ENCODE peak calls at places on chromosome 9, in eight cellular contexts. G is OCI-LY7; E is breast epithelium; A is endodermal cell; R is transverse colon; W is CD4-positive, alpha-beta T cell; Y is mesendoderm; P is left ventricle myocardium inferior. C is an unnamed sample.

GRCh38 chr9:33187519-33188218 is 20.5 kb upstream of the B4GALT1 start:
- DNase-seq in G (no peak), E (no peak), A (peak; percentile 75), R (no peak), W (no peak), Y (peak; percentile 55), P (peak; percentile 66), C (peak; percentile 53)

GRCh38 chr9:136429683-136430590 is 9.7 kb downstream of the INPP5E start:
- DNase-seq in G (no peak), E (no peak), A (no peak), R (no peak), W (no peak), Y (no peak), P (no peak), C (no peak)

GRCh38 chr9:84804948-84805694 is 135.6 kb downstream of the NTRK2 start:
- DNase-seq in G (no peak), E (no peak), A (no peak), R (no peak), W (no peak), Y (no peak), P (no peak), C (no peak)

GRCh38 chr9:32723801-32724200 is 59.5 kb upstream of the TMEM215 start:
- DNase-seq in G (no peak), E (no peak), A (no peak), R (no peak), W (no peak), Y (no peak), P (no peak), C (no peak)

GRCh38 chr9:107759009-107759822 is 269.6 kb upstream of the KLF4 start:
- DNase-seq in G (no peak), E (no peak), A (no peak), R (no peak), W (no peak), Y (no peak), P (no peak), C (no peak)

GRCh38 chr9:34568783-34569182 is 20.7 kb downstream of the CNTFR start:
- DNase-seq in G (no peak), E (no peak), A (no peak), R (no peak), W (no peak), Y (no peak), P (no peak), C (no peak)

GRCh38 chr9:107020040-107020530 is 157.1 kb downstream of the ZNF462 start:
- DNase-seq in G (peak; percentile 8), E (peak; percentile 55), A (peak; percentile 71), R (no peak), W (no peak), Y (peak; percentile 83), P (no peak), C (peak; percentile 80)

GRCh38 chr9:76020654-76021053 is 130.2 kb downstream of the PCSK5 start:
- DNase-seq in G (no peak), E (no peak), A (no peak), R (no peak), W (no peak), Y (no peak), P (no peak), C (no peak)

GRCh38 chr9:3758816-3759576 is 233.2 kb upstream of the RFX3 start:
- DNase-seq in G (no peak), E (no peak), A (no peak), R (no peak), W (no peak), Y (no peak), P (no peak), C (no peak)

GRCh38 chr9:136297016-136297691 is 6.7 kb downstream of the CCDC187 start:
- DNase-seq in G (no peak), E (no peak), A (no peak), R (peak; percentile 81), W (no peak), Y (no peak), P (no peak), C (peak; percentile 80)

GRCh38 chr9:112971415-112971814 is 40.6 kb downstream of the ZNF883 start:
- DNase-seq in G (peak; percentile 39), E (no peak), A (peak; percentile 78), R (peak; percentile 9), W (no peak), Y (peak; percentile 56), P (no peak), C (no peak)

GRCh38 chr9:73173526-73174411 is 22.1 kb downstream of the ANXA1 start:
- DNase-seq in G (no peak), E (no peak), A (no peak), R (no peak), W (no peak), Y (no peak), P (no peak), C (no peak)

GRCh38 chr9:76887003-76887821 is 18.7 kb downstream of the PRUNE2 start:
- DNase-seq in G (no peak), E (no peak), A (no peak), R (peak; percentile 61), W (no peak), Y (no peak), P (no peak), C (no peak)

GRCh38 chr9:97985058-97985861 is 2.1 kb downstream of the ANP32B start:
- DNase-seq in G (peak; percentile 72), E (no peak), A (peak; percentile 73), R (peak; percentile 44), W (peak; percentile 23), Y (peak; percentile 69), P (no peak), C (no peak)

GRCh38 chr9:128555180-128555721 is 2.9 kb downstream of the SPTAN1 start:
- DNase-seq in G (no peak), E (no peak), A (peak; percentile 76), R (no peak), W (no peak), Y (peak; percentile 96), P (no peak), C (peak; percentile 45)

GRCh38 chr9:119036969-119037368 is 332.3 kb downstream of the BRINP1 start:
- DNase-seq in G (no peak), E (no peak), A (no peak), R (no peak), W (no peak), Y (no peak), P (no peak), C (no peak)

GRCh38 chr9:2260401-2261306 is 245.5 kb downstream of the SMARCA2 start:
- DNase-seq in G (no peak), E (no peak), A (no peak), R (no peak), W (no peak), Y (no peak), P (no peak), C (no peak)

GRCh38 chr9:121758693-121759092 is 107.3 kb downstream of the DAB2IP start:
- DNase-seq in G (no peak), E (no peak), A (no peak), R (no peak), W (no peak), Y (no peak), P (no peak), C (no peak)

DNA sequence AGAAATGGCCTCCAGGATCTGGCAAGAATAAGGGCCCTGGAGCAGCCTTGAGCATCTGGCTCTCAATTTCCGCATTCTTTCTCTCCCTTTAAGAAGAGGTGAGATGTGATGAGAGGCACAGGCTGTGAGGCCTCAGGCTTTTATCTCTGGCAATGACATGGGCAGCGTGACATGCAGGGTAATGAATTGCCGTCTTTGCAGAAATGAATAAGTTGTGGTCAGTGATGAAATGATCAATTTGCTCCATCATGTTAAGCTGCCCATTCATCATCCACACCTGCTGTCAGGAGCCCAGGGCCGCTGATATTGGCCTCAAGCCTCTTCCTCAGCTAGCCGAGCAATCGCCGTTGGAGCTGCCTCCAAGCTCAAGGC is 265.3 kb downstream of the TRIM32 start:
- DNase-seq in G (no peak), E (no peak), A (no peak), R (no peak), W (no peak), Y (peak; percentile 42), P (no peak), C (no peak)
- H3K27ac ChIP-seq in G (no peak overlapping the region), E (no peak overlapping the region), A (peak overlapping the region; percentile 6), R (no peak overlapping the region), W (no peak overlapping the region), Y (no peak overlapping the region), P (no peak overlapping the region), C (no peak overlapping the region)

DNA sequence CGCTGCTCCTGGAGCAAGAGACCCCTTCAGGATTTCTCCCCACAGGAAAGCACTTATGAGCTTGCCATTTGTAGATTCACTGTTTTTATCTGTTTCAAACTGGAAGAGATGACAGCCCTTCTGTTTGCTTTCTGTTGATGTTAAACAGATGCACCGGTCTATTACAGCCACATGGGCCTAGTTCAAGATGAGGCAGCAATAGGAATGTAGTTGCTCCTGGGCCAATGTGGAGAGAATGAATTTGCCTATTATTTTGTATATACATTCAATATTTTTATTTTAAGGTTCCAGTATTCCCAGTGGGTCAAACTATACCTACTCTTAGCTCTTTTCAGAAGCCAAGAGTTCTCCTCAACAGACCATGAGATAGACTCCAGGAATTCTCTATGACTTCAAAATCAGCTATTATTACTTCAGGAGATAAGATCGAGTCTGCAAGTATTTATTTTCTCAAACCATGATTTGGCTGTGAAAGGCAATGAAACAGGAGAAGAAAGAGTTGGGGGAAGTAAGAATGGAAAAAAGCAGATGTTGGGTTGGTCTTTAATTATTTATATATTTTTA is 461.6 kb downstream of the RASEF start:
- DNase-seq in G (no peak), E (no peak), A (no peak), R (no peak), W (no peak), Y (no peak), P (no peak), C (no peak)
- H3K27ac ChIP-seq in G (no peak overlapping the region), E (no peak overlapping the region), A (no peak overlapping the region), R (peak overlapping the region; percentile 14), W (no peak overlapping the region), Y (no peak overlapping the region), P (peak overlapping the region; percentile 16), C (no peak overlapping the region)

GRCh38 chr9:131320031-131320685 is 30.6 kb downstream of the PLPP7 start:
- DNase-seq in G (no peak), E (no peak), A (no peak), R (no peak), W (no peak), Y (no peak), P (peak; percentile 89), C (no peak)
- H3K27ac ChIP-seq in G (no peak overlapping the region), E (no peak overlapping the region), A (no peak overlapping the region), R (no peak overlapping the region), W (no peak overlapping the region), Y (no peak overlapping the region), P (peak overlapping the region; percentile 82), C (no peak overlapping the region)

GRCh38 chr9:23606107-23606506 is 219.9 kb downstream of the ELAVL2 start:
- DNase-seq in G (no peak), E (no peak), A (no peak), R (no peak), W (no peak), Y (no peak), P (no peak), C (no peak)

GRCh38 chr9:23615569-23615968 is 210.5 kb downstream of the ELAVL2 start:
- DNase-seq in G (no peak), E (no peak), A (no peak), R (no peak), W (no peak), Y (no peak), P (no peak), C (no peak)

GRCh38 chr9:23608456-23608855 is 217.6 kb downstream of the ELAVL2 start:
- DNase-seq in G (no peak), E (no peak), A (no peak), R (no peak), W (no peak), Y (no peak), P (no peak), C (no peak)

DNA sequence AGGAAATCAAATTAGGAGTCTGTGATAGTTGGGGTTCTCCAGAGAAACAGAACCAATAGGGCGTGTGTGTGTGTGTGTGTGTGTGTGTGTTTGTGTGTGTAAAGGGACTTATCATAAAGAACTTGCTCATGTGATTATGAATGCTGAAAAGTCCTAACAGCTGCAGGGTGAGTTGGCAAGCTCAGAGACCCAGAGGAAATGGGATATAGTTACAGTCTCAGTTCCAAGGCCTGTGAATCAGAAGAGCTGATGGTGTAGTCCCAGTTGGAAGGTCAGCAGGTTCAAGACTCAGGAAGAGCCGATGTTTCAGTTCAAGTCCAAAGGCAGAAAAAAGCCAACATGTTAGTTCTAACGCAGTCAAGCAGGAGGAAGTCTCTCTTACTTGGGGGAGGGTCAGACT is 214.2 kb downstream of the ELAVL2 start:
- DNase-seq in G (no peak), E (no peak), A (no peak), R (no peak), W (no peak), Y (no peak), P (no peak), C (no peak)
- H3K27ac ChIP-seq in G (no peak overlapping the region), E (no peak overlapping the region), A (no peak overlapping the region), R (no peak overlapping the region), W (no peak overlapping the region), Y (no peak overlapping the region), P (no peak overlapping the region), C (no peak overlapping the region)